ENCODE peak calls at places on chromosome 21, in eight cellular contexts. N, V, X, A, I, H, D and P are unnamed samples. For H3K27me3, the result is how much of the 10 kb centered on the place peaks cover.

GRCh38 chr21:14736672-14737071 is 190.6 kb upstream of the SAMSN1 start:
- DNase-seq in H (no peak), D (no peak), I (no peak), X (no peak), V (no peak), N (no peak), A (no peak), P (no peak)

GRCh38 chr21:44524412-44525371 is 15.3 kb downstream of the KRTAP10-1 start:
- DNase-seq in V (no peak), N (no peak), H (no peak), D (no peak), I (no peak), X (no peak), A (no peak), P (no peak)

GRCh38 chr21:32940079-32941014 is 85.4 kb upstream of the OLIG2 start:
- DNase-seq in V (peak), H (no peak), X (peak), A (no peak), N (peak), I (peak), D (no peak), P (peak)

GRCh38 chr21:33021150-33021549 is 4.6 kb upstream of the OLIG2 start:
- DNase-seq in A (no peak), V (no peak), D (no peak), N (no peak), X (no peak), I (no peak), H (no peak), P (no peak)

GRCh38 chr21:14120091-14120734 is 90.5 kb downstream of the LIPI start:
- DNase-seq in D (no peak), X (peak), I (no peak), H (no peak), A (no peak), N (no peak), V (no peak), P (peak)

GRCh38 chr21:44513389-44514217 is 26.4 kb downstream of the KRTAP10-1 start:
- DNase-seq in A (no peak), I (no peak), N (no peak), H (no peak), X (no peak), V (no peak), D (no peak), P (no peak)

GRCh38 chr21:16079830-16080229 is 350.0 kb downstream of the USP25 start:
- DNase-seq in X (no peak), A (no peak), V (no peak), N (no peak), D (no peak), H (no peak), I (peak), P (peak)

GRCh38 chr21:44421901-44422840 is 33.1 kb upstream of the LRRC3 start:
- DNase-seq in N (no peak), H (peak), V (no peak), A (no peak), I (no peak), D (no peak), X (peak), P (no peak)

GRCh38 chr21:15309022-15309590 is 244.3 kb upstream of the NRIP1 start:
- DNase-seq in N (no peak), H (no peak), D (no peak), X (no peak), I (peak), V (no peak), A (no peak), P (peak)

GRCh38 chr21:8988696-8989095 is 1532.7 kb upstream of the TPTE start:
- DNase-seq in N (no peak), D (no peak), V (no peak), A (no peak), X (no peak), H (no peak), I (no peak), P (peak)

GRCh38 chr21:45698493-45698947 is 55.0 kb downstream of the PCBP3 start:
- DNase-seq in H (peak), I (peak), A (peak), X (peak), D (no peak), V (peak), N (no peak), P (peak)

GRCh38 chr21:37451446-37451845 is 84.9 kb downstream of the DYRK1A start:
- DNase-seq in A (no peak), X (no peak), H (no peak), D (no peak), V (no peak), N (no peak), I (no peak), P (no peak)

GRCh38 chr21:32916522-32917099 is 109.1 kb upstream of the OLIG2 start:
- DNase-seq in A (no peak), D (no peak), I (no peak), V (no peak), H (no peak), X (no peak), N (no peak), P (no peak)

GRCh38 chr21:35408401-35408800 is 359.3 kb upstream of the RUNX1 start:
- DNase-seq in X (no peak), N (no peak), D (no peak), A (no peak), V (no peak), H (no peak), I (peak), P (no peak)
- H3K4me3 ChIP-seq in X (no peak), N (no peak), D (no peak), A (no peak), V (no peak), H (no peak), I (peak), P (no peak)

DNA sequence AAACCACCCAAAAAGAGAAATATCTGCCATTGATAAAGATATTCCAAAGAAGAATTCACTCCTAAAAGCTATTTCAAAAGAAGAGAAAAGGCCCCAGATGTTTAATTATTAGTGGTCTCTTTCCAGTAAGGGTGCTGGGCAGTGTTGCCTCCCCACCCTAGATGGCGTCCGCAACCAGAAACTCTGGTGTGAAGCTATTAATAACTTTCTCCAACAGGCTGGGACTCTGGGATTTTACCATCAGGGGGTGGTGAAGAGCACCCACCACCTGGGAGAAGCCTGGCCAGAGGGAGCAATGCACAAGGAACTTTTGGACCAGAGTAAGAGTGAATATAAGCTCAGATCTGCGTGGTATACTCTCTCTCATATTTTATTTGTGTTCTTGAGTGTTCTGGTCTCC is 115.4 kb upstream of the TIAM1 start:
- DNase-seq in X (no peak), V (no peak), N (no peak), D (no peak), H (no peak), I (no peak), A (no peak), P (no peak)
- H3K27me3 ChIP-seq in X (under half), V (under half), N (under half), D (under half), H (under half), I (under half), A (under half), P (under half)

DNA sequence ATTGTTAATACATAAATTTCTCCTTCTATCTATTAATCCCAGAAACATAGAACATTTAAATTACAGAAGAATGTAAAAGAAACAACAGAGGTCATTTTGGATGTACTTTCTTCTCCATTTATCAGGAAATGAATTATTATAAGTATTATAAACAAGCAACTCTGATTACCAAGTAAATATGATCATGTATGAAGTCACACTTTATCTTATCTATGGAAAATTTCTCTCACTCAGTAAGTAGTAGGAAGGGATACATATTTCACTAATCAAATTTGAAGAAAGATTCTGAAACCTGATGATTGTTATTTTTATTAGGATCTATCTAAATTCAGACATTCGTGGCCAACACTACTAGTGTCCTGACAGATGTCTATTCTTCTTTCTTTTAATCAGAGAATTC is 770.7 kb downstream of the LTN1 start:
- DNase-seq in N (no peak), H (no peak), X (no peak), I (no peak), D (no peak), A (no peak), V (no peak), P (no peak)
- TF ChIP-seq CTCF in N (no peak), H (no peak), X (no peak), I (no peak), D (no peak), A (no peak), V (no peak), P (no peak)

DNA sequence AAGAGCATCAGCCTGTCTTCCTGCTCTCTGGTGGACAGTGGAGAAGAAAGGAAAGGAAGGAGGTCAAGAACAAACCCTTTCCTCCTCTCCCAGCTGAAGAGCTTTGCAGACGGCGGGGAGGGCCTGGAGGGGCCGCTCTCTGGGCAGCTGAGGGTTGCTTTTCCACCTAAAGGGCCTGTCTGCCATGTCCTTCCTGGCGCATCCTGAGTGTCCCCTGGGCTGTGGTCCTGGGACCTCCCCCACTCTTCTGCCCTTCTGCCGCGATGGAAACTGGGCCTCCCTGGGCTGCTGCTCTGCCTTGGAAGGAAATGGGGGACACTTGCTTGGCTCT is 107.0 kb downstream of the ETS2 start:
- DNase-seq in H (no peak), I (no peak), A (no peak), D (no peak), V (no peak), X (no peak), N (no peak), P (no peak)
- H3K4me3 ChIP-seq in H (peak), I (no peak), A (no peak), D (no peak), V (no peak), X (no peak), N (no peak), P (no peak)

DNA sequence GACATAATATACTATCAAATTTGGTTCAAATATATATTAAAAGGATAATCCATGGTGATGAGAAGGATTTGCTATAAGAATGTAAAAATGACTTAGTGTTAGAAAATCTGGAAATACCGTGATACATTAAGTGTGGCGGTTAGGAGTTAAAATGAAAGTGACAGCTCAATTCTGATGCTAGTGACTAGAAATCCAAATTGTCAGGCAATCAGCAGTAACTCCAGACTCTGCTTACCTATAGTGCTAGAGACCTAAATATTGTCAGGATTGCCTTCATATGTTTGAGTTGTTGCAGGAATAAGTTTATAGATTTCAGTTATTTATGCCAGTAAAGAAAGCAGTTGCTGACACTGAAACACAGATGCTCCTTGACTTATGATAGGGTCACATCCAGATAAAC is 737.4 kb downstream of the MRPL39 start:
- DNase-seq in D (no peak), I (no peak), N (no peak), X (no peak), H (no peak), V (no peak), A (no peak), P (no peak)
- H3K27me3 ChIP-seq in D (under half), I (under half), N (under half), X (under half), H (under half), V (under half), A (under half), P (under half)

GRCh38 chr21:42514883-42515228 is 1.2 kb downstream of the SLC37A1 start:
- DNase-seq in N (no peak), A (no peak), I (no peak), H (no peak), X (no peak), D (no peak), V (no peak), P (peak)

GRCh38 chr21:42512346-42513034 is 1.2 kb upstream of the SLC37A1 start:
- DNase-seq in A (no peak), D (no peak), H (no peak), N (no peak), V (no peak), I (no peak), X (no peak), P (no peak)

GRCh38 chr21:42515708-42516502 is 2.3 kb downstream of the SLC37A1 start:
- DNase-seq in X (peak), H (no peak), N (no peak), V (peak), A (no peak), I (no peak), D (no peak), P (peak)

GRCh38 chr21:42513151-42513984 is at the start of gene SLC37A1:
- DNase-seq in X (no peak), N (peak), I (no peak), A (no peak), H (no peak), D (peak), V (no peak), P (no peak)

DNA sequence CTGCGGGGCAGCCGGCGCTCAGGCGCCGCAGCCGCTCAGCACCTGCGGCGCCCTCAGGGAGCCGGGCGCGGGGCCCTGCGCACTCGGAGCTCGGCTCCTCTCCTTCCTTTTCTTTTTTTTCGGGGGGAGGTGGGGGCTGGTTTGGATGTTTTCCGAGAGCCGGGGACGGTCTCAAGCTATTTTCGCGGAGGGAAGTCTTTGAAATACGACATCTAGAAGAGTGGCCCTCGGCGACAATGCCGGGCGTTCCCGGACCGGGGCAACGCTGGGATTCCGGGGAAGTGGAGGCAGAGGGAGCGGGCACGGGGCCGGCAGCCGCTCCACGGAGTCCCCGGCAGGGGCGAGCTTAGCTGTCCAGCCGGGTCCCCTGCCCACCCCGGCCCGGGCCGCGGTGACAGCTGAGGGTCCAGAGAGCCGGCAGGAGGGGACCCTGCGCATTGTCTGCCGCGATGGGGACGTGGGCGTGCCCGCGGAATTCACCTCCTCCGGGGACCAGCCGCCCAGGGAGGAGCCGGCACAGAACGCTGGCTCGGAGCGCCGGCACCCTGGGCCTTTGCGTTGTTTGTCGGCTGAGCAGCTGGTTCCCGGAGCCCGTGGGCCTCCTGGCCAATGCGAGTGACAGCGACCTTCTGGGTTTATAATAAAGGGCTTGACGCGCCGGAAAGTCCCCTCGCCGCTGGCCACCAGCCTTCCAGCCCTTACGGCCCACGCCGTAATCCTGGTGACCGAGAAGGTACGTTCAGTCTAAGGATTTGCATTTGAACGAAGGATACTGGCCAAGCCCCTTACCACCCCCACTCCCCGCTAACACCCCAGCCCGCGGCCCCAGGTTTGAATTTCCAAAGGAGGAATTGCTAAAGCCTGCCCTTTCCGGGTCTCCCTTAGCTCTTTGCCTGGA is 582 bp downstream of the SLC37A1 start:
- DNase-seq in V (no peak), H (peak), X (peak), I (no peak), A (peak), N (peak), D (peak), P (no peak)
- TF ChIP-seq CTCF in V (no peak), H (no peak), X (no peak), I (no peak), A (no peak), N (no peak), D (no peak), P (peak)